ENCODE peak calls at places on chromosome 11, in nine cellular contexts. O is NCI-H1105 treated with DMSO at 0.1 percent for 48 hours, Q is NCI-H1092 treated with DMSO at 0.1 percent for 48 hours, E is iris pigment epithelial cell, U is AG09319, X is lower leg skin, L is HTR-8/SVneo, J is C1 segment of cervical spinal cord, C is psoas muscle. V is an unnamed sample.

GRCh38 chr11:30992513-30992849 is 377.1 kb downstream of the DCDC1 start:
- DNase-seq in E (peak), Q (no peak), U (no peak), J (no peak), L (no peak), X (no peak), O (no peak), C (no peak), V (no peak)

GRCh38 chr11:13105237-13105844 is 96.2 kb downstream of the RASSF10 start:
- DNase-seq in C (peak), X (no peak), L (no peak), E (no peak), Q (peak), U (no peak), J (no peak), O (peak), V (peak)

GRCh38 chr11:107042748-107043147 is 24.5 kb upstream of the GUCY1A2 start:
- DNase-seq in Q (no peak), J (no peak), O (no peak), E (no peak), U (no peak), C (no peak), L (no peak), X (no peak), V (no peak)

GRCh38 chr11:134074766-134075165 is 5.9 kb downstream of the JAM3 start:
- DNase-seq in J (no peak), C (no peak), U (no peak), X (no peak), E (no peak), O (no peak), L (no peak), Q (no peak), V (no peak)

GRCh38 chr11:64796757-64797541 is 6.1 kb downstream of the MAP4K2 start:
- DNase-seq in L (no peak), U (no peak), J (no peak), O (no peak), Q (no peak), C (no peak), X (no peak), E (no peak), V (no peak)

GRCh38 chr11:96309001-96309642 is 33.9 kb downstream of the MAML2 start:
- DNase-seq in Q (no peak), J (no peak), O (no peak), E (no peak), U (no peak), C (no peak), L (no peak), X (no peak), V (no peak)

GRCh38 chr11:8863838-8864237 is 47.2 kb upstream of the AKIP1 start:
- DNase-seq in Q (no peak), U (no peak), L (peak), O (no peak), E (peak), C (no peak), X (no peak), J (no peak), V (no peak)

GRCh38 chr11:9568854-9569587 is 4.4 kb upstream of the WEE1 start:
- DNase-seq in C (peak), O (no peak), E (peak), U (peak), L (no peak), X (peak), J (no peak), Q (no peak), V (peak)

GRCh38 chr11:134436781-134437180 is 24.7 kb upstream of the B3GAT1 start:
- DNase-seq in E (no peak), X (no peak), C (no peak), Q (no peak), U (no peak), J (no peak), L (no peak), O (no peak), V (no peak)

GRCh38 chr11:36619502-36619901 is 21.5 kb upstream of the RAG2 start:
- DNase-seq in Q (no peak), X (no peak), O (no peak), E (no peak), C (no peak), J (no peak), L (no peak), U (no peak), V (no peak)

GRCh38 chr11:64298966-64299846 is 952 bp upstream of the CATSPERZ start:
- DNase-seq in L (no peak), U (no peak), E (no peak), C (peak), O (no peak), X (peak), Q (peak), J (peak), V (peak)

GRCh38 chr11:117805048-117805447 is 8.0 kb upstream of the DSCAML1 start:
- DNase-seq in E (no peak), L (no peak), C (no peak), X (no peak), J (no peak), O (no peak), U (no peak), Q (no peak), V (no peak)